ENCODE peak calls at places on chromosomes 16 and 17, in four cellular contexts. V is LoVo, M is Ammon's horn, H is H7. N is an unnamed sample.

GRCh38 chr17:44979426-44980273 is 11.5 kb upstream of the C1QL1 start:
- DNase-seq in M (no peak), H (no peak), V (no peak), N (no peak)

GRCh38 chr17:48012151-48012520 is 25.5 kb downstream of the COPZ2 start:
- DNase-seq in V (no peak), M (peak), H (peak), N (no peak)

GRCh38 chr16:11621920-11622651 is 35.4 kb upstream of the LITAF start:
- DNase-seq in M (peak), H (no peak), V (no peak), N (no peak)

GRCh38 chr16:84804326-84804725 is 15.5 kb upstream of the CRISPLD2 start:
- DNase-seq in M (no peak), H (peak), V (no peak), N (no peak)

GRCh38 chr17:78174870-78175642 is 6.7 kb downstream of the SYNGR2 start:
- DNase-seq in H (peak), V (no peak), M (no peak), N (no peak)

GRCh38 chr16:31088459-31089183 is at the start of gene PRSS53:
- DNase-seq in V (no peak), H (peak), M (no peak), N (no peak)

GRCh38 chr17:81832608-81833159 is 407 bp downstream of the MCRIP1 start:
- DNase-seq in V (no peak), M (no peak), H (no peak), N (no peak)

GRCh38 chr16:46629331-46629843 is 8.2 kb upstream of the SHCBP1 start:
- DNase-seq in M (no peak), V (peak), H (peak), N (peak)

GRCh38 chr17:58734811-58735210 is 20.8 kb upstream of the PPM1E start:
- DNase-seq in V (no peak), H (no peak), M (no peak), N (no peak)

GRCh38 chr16:83433201-83433600 is 374.6 kb upstream of the HSBP1 start:
- DNase-seq in M (no peak), H (no peak), V (no peak), N (no peak)

GRCh38 chr17:78621720-78622490 is 44.7 kb upstream of the DNAH17 start:
- DNase-seq in M (no peak), V (no peak), H (peak), N (no peak)

GRCh38 chr17:40915721-40916256 is 21.7 kb downstream of the KRT23 start:
- DNase-seq in H (no peak), V (peak), M (no peak), N (no peak)

GRCh38 chr16:12815361-12815760 is 11.7 kb upstream of the CPPED1 start:
- DNase-seq in V (no peak), M (peak), H (no peak), N (no peak)

GRCh38 chr16:56614549-56614991 is 6.2 kb downstream of the MT2A start:
- DNase-seq in H (no peak), M (no peak), V (no peak), N (no peak)

N was measured in NCI-H460.